ENCODE peak calls at places on chromosomes 13 and 19, in eight cellular contexts. E is AG08395, Y is tibial nerve, N is left lobe of liver, L is H9, S is NCI-H446, G is SHP77, A is HAP-1. J is an unnamed sample.

GRCh38 chr19:16470911-16471811 is 609 bp downstream of the EPS15L1 start:
- DNase-seq in Y (no peak), A (no peak), L (no peak), E (peak), S (no peak), N (no peak), G (no peak), J (no peak)

GRCh38 chr19:39531834-39532232 is 819 bp downstream of the EID2B start:
- DNase-seq in G (peak), N (no peak), Y (no peak), S (no peak), L (no peak), A (no peak), E (no peak), J (no peak)

GRCh38 chr13:30341815-30342570 is 34.6 kb upstream of the KATNAL1 start:
- DNase-seq in Y (peak), A (no peak), N (peak), S (no peak), E (peak), G (no peak), L (no peak), J (peak)

GRCh38 chr19:3482507-3483225 is 575 bp downstream of the SMIM44 start:
- DNase-seq in L (no peak), S (no peak), E (no peak), Y (no peak), G (no peak), A (no peak), N (no peak), J (no peak)

GRCh38 chr19:49338691-49339363 is 3.6 kb downstream of the CD37 start:
- DNase-seq in Y (peak), L (peak), E (peak), S (no peak), G (no peak), A (no peak), N (peak), J (no peak)

GRCh38 chr13:41900918-41901317 is 60.0 kb downstream of the VWA8 start:
- DNase-seq in G (no peak), N (no peak), S (no peak), Y (no peak), E (no peak), A (no peak), L (no peak), J (no peak)

GRCh38 chr13:19601749-19602725 is 31.4 kb upstream of the MPHOSPH8 start:
- DNase-seq in N (no peak), E (peak), S (no peak), G (peak), Y (no peak), L (peak), A (peak), J (no peak)

GRCh38 chr13:75061909-75062308 is 420.1 kb downstream of the TBC1D4 start:
- DNase-seq in Y (no peak), S (no peak), N (no peak), L (no peak), G (no peak), A (no peak), E (no peak), J (no peak)

GRCh38 chr19:28020631-28021315 is 1192.2 kb downstream of the UQCRFS1 start:
- DNase-seq in A (no peak), E (no peak), G (no peak), L (no peak), N (no peak), S (no peak), Y (no peak), J (peak)

GRCh38 chr13:111345682-111346081 is 25.2 kb downstream of the TEX29 start:
- DNase-seq in N (no peak), S (no peak), E (no peak), G (no peak), L (peak), Y (no peak), A (no peak), J (no peak)

GRCh38 chr13:109706015-109706715 is 80.2 kb downstream of the IRS2 start:
- DNase-seq in A (no peak), E (no peak), N (no peak), L (no peak), S (no peak), Y (no peak), G (no peak), J (no peak)

GRCh38 chr13:110236831-110237261 is 70.1 kb downstream of the COL4A1 start:
- DNase-seq in N (no peak), L (no peak), Y (no peak), G (no peak), S (no peak), E (no peak), A (no peak), J (no peak)